ENCODE peak calls at places on chromosome 2, in five cellular contexts. W is pancreas, X is left cardiac atrium, V is epithelial cell of esophagus, U is ureter. G is an unnamed sample.
A peak's percentile ranks its signal among the peaks of the same experiment; 100 is the strongest.

GRCh38 chr2:152792973-152793372 is 74.6 kb downstream of the ARL6IP6 start:
- DNase-seq in W (no peak), X (no peak), V (no peak), U (no peak), G (no peak)

GRCh38 chr2:23430263-23430662 is 45.3 kb downstream of the KLHL29 start:
- DNase-seq in W (no peak), X (no peak), V (peak; percentile 64), U (no peak), G (peak; percentile 34)

GRCh38 chr2:22812065-22812680 is 572.8 kb upstream of the KLHL29 start:
- DNase-seq in W (no peak), X (no peak), V (no peak), U (no peak), G (no peak)

GRCh38 chr2:235728401-235729181 is 234.7 kb downstream of the AGAP1 start:
- DNase-seq in W (no peak), X (peak; percentile 67), V (no peak), U (no peak), G (no peak)

GRCh38 chr2:134027980-134028379 is 225.9 kb upstream of the MGAT5 start:
- DNase-seq in W (no peak), X (peak; percentile 35), V (peak; percentile 5), U (no peak), G (no peak)

GRCh38 chr2:121175326-121175725 is 109.7 kb downstream of the TFCP2L1 start:
- DNase-seq in W (no peak), X (no peak), V (no peak), U (no peak), G (no peak)

GRCh38 chr2:58614259-58614658 is 373.1 kb upstream of the FANCL start:
- DNase-seq in W (no peak), X (no peak), V (no peak), U (no peak), G (no peak)

GRCh38 chr2:240310645-240311044 is 124.8 kb upstream of the GPC1 start:
- DNase-seq in W (no peak), X (no peak), V (no peak), U (no peak), G (no peak)

GRCh38 chr2:164816900-164817299 is 24.7 kb downstream of the COBLL1 start:
- DNase-seq in W (no peak), X (no peak), V (no peak), U (no peak), G (no peak)

GRCh38 chr2:182368446-182368845 is 58.4 kb downstream of the PDE1A start:
- DNase-seq in W (no peak), X (no peak), V (peak; percentile 77), U (no peak), G (no peak)

GRCh38 chr2:227509086-227509485 is 37.1 kb downstream of the AGFG1 start:
- DNase-seq in W (no peak), X (no peak), V (no peak), U (no peak), G (no peak)

GRCh38 chr2:164438490-164439205 is 182.6 kb downstream of the GRB14 start:
- DNase-seq in W (no peak), X (no peak), V (no peak), U (no peak), G (no peak)

GRCh38 chr2:8676191-8676914 is 5.5 kb upstream of the ID2 start:
- DNase-seq in W (peak; percentile 75), X (peak; percentile 92), V (peak; percentile 33), U (peak; percentile 85), G (peak; percentile 93)

GRCh38 chr2:111117666-111118454 is 2.9 kb upstream of the BCL2L11 start:
- DNase-seq in W (peak; percentile 7), X (peak; percentile 46), V (peak; percentile 93), U (peak; percentile 47), G (no peak)

GRCh38 chr2:52934354-52934898 is 833.2 kb upstream of the CHAC2 start:
- DNase-seq in W (peak; percentile 19), X (no peak), V (peak; percentile 81), U (no peak), G (no peak)

GRCh38 chr2:234661146-234661545 is 164.3 kb upstream of the ARL4C start:
- DNase-seq in W (no peak), X (no peak), V (no peak), U (no peak), G (no peak)

GRCh38 chr2:11068856-11069526 is 86.3 kb upstream of the SLC66A3 start:
- DNase-seq in W (no peak), X (no peak), V (no peak), U (no peak), G (no peak)

GRCh38 chr2:197804758-197805597 is 585 bp downstream of the PLCL1 start:
- DNase-seq in W (no peak), X (peak; percentile 24), V (no peak), U (no peak), G (no peak)

GRCh38 chr2:173217106-173217840 is 137.4 kb upstream of the CDCA7 start:
- DNase-seq in W (no peak), X (no peak), V (peak; percentile 18), U (no peak), G (no peak)

GRCh38 chr2:50746526-50746925 is 285.4 kb downstream of the NRXN1 start:
- DNase-seq in W (peak; percentile 2), X (no peak), V (peak; percentile 42), U (no peak), G (no peak)

GRCh38 chr2:241636182-241636982 is 576 bp downstream of the THAP4 start:
- DNase-seq in W (peak; percentile 67), X (peak; percentile 55), V (peak; percentile 49), U (no peak), G (no peak)

GRCh38 chr2:104733544-104733943 is 120.4 kb upstream of the POU3F3 start:
- DNase-seq in W (no peak), X (no peak), V (peak; percentile 20), U (no peak), G (no peak)

GRCh38 chr2:128798502-128799283 is 480.0 kb upstream of the HS6ST1 start:
- DNase-seq in W (no peak), X (no peak), V (no peak), U (no peak), G (no peak)

GRCh38 chr2:225464346-225465025 is 65.0 kb downstream of the NYAP2 start:
- DNase-seq in W (no peak), X (no peak), V (no peak), U (no peak), G (no peak)

GRCh38 chr2:142603761-142604160 is 273.7 kb upstream of the KYNU start:
- DNase-seq in W (no peak), X (no peak), V (no peak), U (no peak), G (no peak)

GRCh38 chr2:30772021-30772705 is 35.1 kb downstream of the CAPN13 start:
- DNase-seq in W (no peak), X (no peak), V (no peak), U (peak; percentile 59), G (peak; percentile 91)

GRCh38 chr2:131580187-131580586 is 52.5 kb downstream of the CCDC74A start:
- DNase-seq in W (no peak), X (no peak), V (no peak), U (no peak), G (no peak)

GRCh38 chr2:197108758-197109157 is 182.3 kb upstream of the PGAP1 start:
- DNase-seq in W (peak; percentile 27), X (peak; percentile 85), V (no peak), U (peak; percentile 55), G (no peak)

GRCh38 chr2:60884795-60885194 is 3.4 kb downstream of the REL start:
- DNase-seq in W (no peak), X (no peak), V (peak; percentile 72), U (no peak), G (no peak)

GRCh38 chr2:190535586-190535985 is 1.1 kb upstream of the NEMP2 start:
- DNase-seq in W (no peak), X (no peak), V (no peak), U (no peak), G (no peak)

GRCh38 chr2:85273732-85274731 is 53.8 kb downstream of the TGOLN2 start:
- DNase-seq in W (no peak), X (peak; percentile 39), V (peak; percentile 98), U (peak; percentile 61), G (no peak)

GRCh38 chr2:64636105-64636873 is 17.4 kb downstream of the SERTAD2 start:
- DNase-seq in W (no peak), X (no peak), V (no peak), U (no peak), G (no peak)

GRCh38 chr2:39241588-39241987 is 2.2 kb downstream of the CDKL4 start:
- DNase-seq in W (no peak), X (no peak), V (no peak), U (no peak), G (no peak)

GRCh38 chr2:182324665-182325064 is 102.2 kb downstream of the PDE1A start:
- DNase-seq in W (no peak), X (no peak), V (peak; percentile 29), U (no peak), G (no peak)

GRCh38 chr2:84919885-84920580 is 14.6 kb downstream of the TMSB10 start:
- DNase-seq in W (no peak), X (peak; percentile 72), V (peak; percentile 97), U (peak; percentile 48), G (peak; percentile 90)

GRCh38 chr2:47564129-47564528 is 161.2 kb downstream of the MSH2 start:
- DNase-seq in W (no peak), X (no peak), V (no peak), U (no peak), G (no peak)

GRCh38 chr2:168626096-168626495 is 170.0 kb downstream of the CERS6 start:
- DNase-seq in W (no peak), X (no peak), V (no peak), U (no peak), G (no peak)

GRCh38 chr2:206850369-206850768 is 85.0 kb downstream of the FASTKD2 start:
- DNase-seq in W (no peak), X (no peak), V (no peak), U (no peak), G (no peak)

GRCh38 chr2:224579411-224579810 is 5.8 kb downstream of the CUL3 start:
- DNase-seq in W (no peak), X (no peak), V (peak; percentile 25), U (no peak), G (no peak)